ENCODE peak calls at places on chromosomes 4 and X, in ten cellular contexts. R, X, C, V, S, U, L, Y, M and O are unnamed samples.

GRCh38 chr4:74444891-74445642 is at the start of gene AREG:
- DNase-seq in R (peak), C (peak), S (peak), M (peak), L (peak), Y (peak), U (peak), X (peak), V (peak), O (peak)

GRCh38 chrX:152632445-152633097 is 5.1 kb upstream of the GABRQ start:
- DNase-seq in V (peak), U (no peak), X (peak), M (peak), L (peak), S (peak), C (no peak), Y (peak), R (peak), O (peak)

GRCh38 chr4:87130482-87130881 is 89.9 kb downstream of the KLHL8 start:
- DNase-seq in U (no peak), R (no peak), V (no peak), C (no peak), X (no peak), S (no peak), Y (no peak), M (no peak), L (no peak), O (no peak)

GRCh38 chrX:16250296-16250695 is 83.0 kb downstream of the MAGEB17 start:
- DNase-seq in S (no peak), R (no peak), M (peak), V (no peak), L (no peak), X (no peak), C (no peak), Y (no peak), U (no peak), O (no peak)

GRCh38 chrX:73818200-73819116 is 255.5 kb downstream of the CHIC1 start:
- DNase-seq in Y (no peak), U (no peak), V (no peak), M (no peak), X (no peak), S (no peak), C (no peak), L (no peak), R (no peak), O (no peak)

GRCh38 chr4:145920205-145920604 is 18.4 kb downstream of the ZNF827 start:
- DNase-seq in Y (no peak), S (no peak), R (peak), U (no peak), L (peak), V (no peak), C (no peak), M (peak), X (no peak), O (no peak)

GRCh38 chr4:1379801-1380331 is 26.4 kb downstream of the NKX1-1 start:
- DNase-seq in Y (no peak), V (no peak), S (no peak), L (no peak), M (no peak), U (no peak), X (no peak), C (no peak), R (no peak), O (peak)

GRCh38 chr4:25966171-25966570 is 52.2 kb downstream of the SMIM20 start:
- DNase-seq in R (no peak), M (no peak), Y (no peak), X (no peak), C (no peak), V (no peak), U (no peak), L (no peak), S (no peak), O (no peak)

GRCh38 chr4:147940144-147940543 is 208.3 kb downstream of the ARHGAP10 start:
- DNase-seq in U (no peak), X (no peak), M (no peak), S (no peak), Y (no peak), L (no peak), R (peak), V (no peak), C (no peak), O (no peak)

GRCh38 chr4:185106353-185106752 is 36.7 kb upstream of the SLC25A4 start:
- DNase-seq in X (no peak), M (no peak), L (no peak), Y (no peak), S (no peak), U (no peak), C (no peak), V (no peak), R (no peak), O (no peak)

GRCh38 chrX:312621-313331 is 5.8 kb downstream of the GTPBP6 start:
- DNase-seq in L (no peak), X (no peak), M (no peak), R (no peak), C (no peak), V (no peak), Y (no peak), U (no peak), S (no peak), O (peak)

GRCh38 chr4:4659871-4660651 is 118.2 kb upstream of the STX18 start:
- DNase-seq in V (no peak), L (no peak), X (no peak), Y (no peak), U (no peak), M (peak), S (peak), C (peak), R (peak), O (no peak)

GRCh38 chr4:34183916-34184315 is 2060.4 kb downstream of the ARAP2 start:
- DNase-seq in X (no peak), M (no peak), L (no peak), Y (no peak), V (no peak), S (no peak), U (no peak), R (no peak), C (peak), O (no peak)

GRCh38 chr4:108466936-108467902 is 153.2 kb upstream of the RPL34 start:
- DNase-seq in Y (peak), C (peak), V (no peak), M (peak), R (no peak), L (no peak), X (peak), S (peak), U (no peak), O (no peak)

GRCh38 chrX:39513836-39514235 is 583.9 kb downstream of the BCOR start:
- DNase-seq in L (no peak), C (no peak), S (no peak), V (no peak), M (no peak), R (no peak), Y (no peak), X (no peak), U (no peak), O (no peak)

GRCh38 chrX:108699368-108699767 is 37.0 kb downstream of the IRS4 start:
- DNase-seq in U (no peak), R (peak), V (no peak), S (peak), C (no peak), Y (no peak), M (peak), L (no peak), X (no peak), O (no peak)

GRCh38 chr4:77376788-77377460 is 219.9 kb downstream of the CCNG2 start:
- DNase-seq in M (no peak), R (no peak), Y (no peak), S (no peak), L (no peak), U (no peak), V (no peak), X (no peak), C (no peak), O (no peak)

GRCh38 chr4:80711956-80712355 is 318.6 kb upstream of the BMP3 start:
- DNase-seq in R (no peak), M (no peak), L (no peak), S (no peak), V (no peak), U (no peak), Y (no peak), X (no peak), C (no peak), O (no peak)

GRCh38 chrX:74351760-74352159 is 47.8 kb downstream of the ZCCHC13 start:
- DNase-seq in R (no peak), V (no peak), X (no peak), M (no peak), Y (no peak), C (no peak), S (peak), U (no peak), L (no peak), O (no peak)

GRCh38 chr4:111943796-111944203 is 201.5 kb upstream of the FAM241A start:
- DNase-seq in R (peak), C (peak), S (peak), X (no peak), M (peak), L (peak), Y (no peak), V (no peak), U (no peak), O (no peak)

GRCh38 chr4:69689530-69690111 is 36.6 kb upstream of the UGT2A1 start:
- DNase-seq in V (no peak), Y (no peak), S (peak), U (no peak), M (peak), X (no peak), R (peak), C (no peak), L (no peak), O (no peak)

GRCh38 chrX:49264460-49264859 is at the start of gene FOXP3:
- DNase-seq in L (no peak), M (no peak), R (no peak), V (no peak), C (no peak), U (no peak), Y (no peak), S (no peak), X (no peak), O (peak)

GRCh38 chr4:162061214-162061613 is 102.6 kb downstream of the FSTL5 start:
- DNase-seq in X (no peak), U (no peak), L (no peak), S (no peak), M (no peak), Y (no peak), V (no peak), R (no peak), C (peak), O (no peak)

GRCh38 chrX:69357293-69357692 is 146.8 kb upstream of the NALF2 start:
- DNase-seq in U (no peak), Y (no peak), X (no peak), S (peak), C (no peak), L (no peak), V (no peak), R (no peak), M (no peak), O (no peak)

GRCh38 chrX:10591363-10592036 is 28.9 kb downstream of the MID1 start:
- DNase-seq in V (no peak), R (no peak), Y (no peak), M (no peak), S (no peak), L (no peak), C (no peak), X (no peak), U (no peak), O (no peak)

GRCh38 chr4:35521682-35522081 is 722.6 kb downstream of the ARAP2 start:
- DNase-seq in U (no peak), S (no peak), Y (no peak), R (no peak), L (no peak), M (no peak), X (no peak), V (no peak), C (no peak), O (no peak)

GRCh38 chr4:154086247-154086646 is 297.4 kb upstream of the SFRP2 start:
- DNase-seq in X (no peak), S (peak), Y (no peak), R (no peak), M (peak), V (no peak), L (no peak), U (no peak), C (no peak), O (no peak)

GRCh38 chr4:83830138-83830537 is 294.2 kb downstream of the GPAT3 start:
- DNase-seq in U (no peak), S (no peak), L (no peak), C (no peak), Y (no peak), X (no peak), R (no peak), V (no peak), M (no peak), O (no peak)

GRCh38 chr4:6360385-6360784 is 90.7 kb downstream of the WFS1 start:
- DNase-seq in M (peak), L (no peak), R (no peak), X (no peak), S (no peak), Y (no peak), C (no peak), V (no peak), U (no peak), O (peak)

GRCh38 chrX:126929071-126929470 is 109.5 kb downstream of the PRR32 start:
- DNase-seq in L (no peak), V (no peak), X (no peak), S (no peak), Y (no peak), M (no peak), C (peak), R (no peak), U (no peak), O (no peak)

GRCh38 chrX:11733614-11734013 is 24.4 kb upstream of the MSL3 start:
- DNase-seq in C (no peak), M (no peak), Y (no peak), V (no peak), S (no peak), X (no peak), R (no peak), U (no peak), L (no peak), O (no peak)

GRCh38 chr4:56051049-56051709 is 102.4 kb downstream of the CEP135 start:
- DNase-seq in Y (no peak), S (no peak), X (no peak), R (no peak), U (no peak), M (no peak), C (no peak), V (no peak), L (no peak), O (no peak)

GRCh38 chrX:2423899-2424298 is 76.9 kb downstream of the DHRSX start:
- DNase-seq in Y (no peak), L (no peak), X (no peak), C (no peak), R (no peak), M (no peak), S (no peak), U (no peak), V (no peak), O (no peak)

GRCh38 chr4:15976456-15977096 is 13.6 kb upstream of the FGFBP2 start:
- DNase-seq in X (no peak), R (no peak), Y (no peak), U (no peak), S (no peak), C (no peak), L (no peak), V (no peak), M (no peak), O (no peak)

GRCh38 chrX:119465555-119465954 is 2.7 kb upstream of the SLC25A5 start:
- DNase-seq in S (no peak), C (no peak), Y (no peak), V (no peak), L (no peak), R (no peak), X (no peak), U (no peak), M (no peak), O (no peak)

GRCh38 chr4:15004701-15005301 is 2.5 kb downstream of the CPEB2 start:
- DNase-seq in U (no peak), Y (peak), X (peak), L (peak), S (peak), C (peak), R (peak), V (peak), M (peak), O (peak)